ENCODE peak calls at places on chromosomes 3 and 15, in ten cellular contexts. One of them, this sample, is unnamed.

GRCh38 chr3:66817946-66818557 is 180.1 kb upstream of the KBTBD8 start:
- DNase-seq in cardiac fibroblast: no peak
- DNase-seq in amygdala: no peak
- DNase-seq in RWPE1: no peak
- DNase-seq in stimulated activated CD4-positive, alpha-beta T cell treated with anti-CD3 and anti-CD28 coated beads, Interleukin-4, amount 100 ng/mL, for 1 hour: no peak
- DNase-seq in heart left ventricle: no peak
- DNase-seq in T-helper 2 cell: peak
- DNase-seq in AG08396: no peak
- DNase-seq in right cardiac atrium: no peak
- DNase-seq in NCI-H1417: no peak
- DNase-seq in this sample: no peak

GRCh38 chr3:38519000-38519399 is 22.9 kb downstream of the EXOG start:
- DNase-seq in AG08396: no peak
- DNase-seq in NCI-H1417: no peak
- DNase-seq in right cardiac atrium: no peak
- DNase-seq in cardiac fibroblast: no peak
- DNase-seq in amygdala: no peak
- DNase-seq in stimulated activated CD4-positive, alpha-beta T cell treated with anti-CD3 and anti-CD28 coated beads, Interleukin-4, amount 100 ng/mL, for 1 hour: no peak
- DNase-seq in heart left ventricle: no peak
- DNase-seq in T-helper 2 cell: no peak
- DNase-seq in RWPE1: no peak
- DNase-seq in this sample: no peak

GRCh38 chr15:24856397-24857093 is 98.2 kb upstream of the SNRPN start:
- DNase-seq in amygdala: no peak
- DNase-seq in T-helper 2 cell: no peak
- DNase-seq in RWPE1: no peak
- DNase-seq in cardiac fibroblast: no peak
- DNase-seq in right cardiac atrium: peak
- DNase-seq in stimulated activated CD4-positive, alpha-beta T cell treated with anti-CD3 and anti-CD28 coated beads, Interleukin-4, amount 100 ng/mL, for 1 hour: no peak
- DNase-seq in heart left ventricle: peak
- DNase-seq in AG08396: peak
- DNase-seq in NCI-H1417: no peak
- DNase-seq in this sample: peak

GRCh38 chr3:188170461-188171459 is 16.8 kb downstream of the LPP start:
- DNase-seq in cardiac fibroblast: no peak
- DNase-seq in AG08396: no peak
- DNase-seq in RWPE1: peak
- DNase-seq in NCI-H1417: no peak
- DNase-seq in right cardiac atrium: no peak
- DNase-seq in T-helper 2 cell: peak
- DNase-seq in heart left ventricle: no peak
- DNase-seq in stimulated activated CD4-positive, alpha-beta T cell treated with anti-CD3 and anti-CD28 coated beads, Interleukin-4, amount 100 ng/mL, for 1 hour: peak
- DNase-seq in amygdala: no peak
- DNase-seq in this sample: no peak

GRCh38 chr15:64911317-64912186 is at the start of gene ANKDD1A:
- DNase-seq in AG08396: peak
- DNase-seq in amygdala: peak
- DNase-seq in T-helper 2 cell: peak
- DNase-seq in stimulated activated CD4-positive, alpha-beta T cell treated with anti-CD3 and anti-CD28 coated beads, Interleukin-4, amount 100 ng/mL, for 1 hour: peak
- DNase-seq in NCI-H1417: peak
- DNase-seq in heart left ventricle: peak
- DNase-seq in right cardiac atrium: peak
- DNase-seq in cardiac fibroblast: peak
- DNase-seq in RWPE1: peak
- DNase-seq in this sample: peak

GRCh38 chr15:68307131-68307928 is 29.8 kb downstream of the FEM1B start:
- DNase-seq in AG08396: no peak
- DNase-seq in stimulated activated CD4-positive, alpha-beta T cell treated with anti-CD3 and anti-CD28 coated beads, Interleukin-4, amount 100 ng/mL, for 1 hour: no peak
- DNase-seq in amygdala: no peak
- DNase-seq in heart left ventricle: no peak
- DNase-seq in RWPE1: no peak
- DNase-seq in NCI-H1417: no peak
- DNase-seq in right cardiac atrium: no peak
- DNase-seq in cardiac fibroblast: no peak
- DNase-seq in T-helper 2 cell: no peak
- DNase-seq in this sample: no peak

GRCh38 chr15:75718326-75718725 is 5.7 kb upstream of the CSPG4 start:
- DNase-seq in AG08396: peak
- DNase-seq in stimulated activated CD4-positive, alpha-beta T cell treated with anti-CD3 and anti-CD28 coated beads, Interleukin-4, amount 100 ng/mL, for 1 hour: no peak
- DNase-seq in RWPE1: no peak
- DNase-seq in heart left ventricle: no peak
- DNase-seq in T-helper 2 cell: no peak
- DNase-seq in right cardiac atrium: peak
- DNase-seq in amygdala: no peak
- DNase-seq in NCI-H1417: no peak
- DNase-seq in cardiac fibroblast: peak
- DNase-seq in this sample: peak

GRCh38 chr3:37765591-37766219 is 96.0 kb upstream of the CTDSPL start:
- DNase-seq in T-helper 2 cell: no peak
- DNase-seq in amygdala: no peak
- DNase-seq in NCI-H1417: no peak
- DNase-seq in heart left ventricle: peak
- DNase-seq in cardiac fibroblast: no peak
- DNase-seq in stimulated activated CD4-positive, alpha-beta T cell treated with anti-CD3 and anti-CD28 coated beads, Interleukin-4, amount 100 ng/mL, for 1 hour: no peak
- DNase-seq in RWPE1: no peak
- DNase-seq in AG08396: no peak
- DNase-seq in right cardiac atrium: peak
- DNase-seq in this sample: peak

GRCh38 chr3:126132751-126133511 is 47.5 kb downstream of the ALDH1L1 start:
- DNase-seq in RWPE1: no peak
- DNase-seq in right cardiac atrium: peak
- DNase-seq in cardiac fibroblast: peak
- DNase-seq in AG08396: no peak
- DNase-seq in stimulated activated CD4-positive, alpha-beta T cell treated with anti-CD3 and anti-CD28 coated beads, Interleukin-4, amount 100 ng/mL, for 1 hour: no peak
- DNase-seq in heart left ventricle: no peak
- DNase-seq in T-helper 2 cell: no peak
- DNase-seq in NCI-H1417: no peak
- DNase-seq in amygdala: no peak
- DNase-seq in this sample: no peak

GRCh38 chr15:75637245-75638009 is 2.6 kb downstream of the IMP3 start:
- DNase-seq in RWPE1: no peak
- DNase-seq in NCI-H1417: no peak
- DNase-seq in T-helper 2 cell: no peak
- DNase-seq in right cardiac atrium: no peak
- DNase-seq in amygdala: no peak
- DNase-seq in stimulated activated CD4-positive, alpha-beta T cell treated with anti-CD3 and anti-CD28 coated beads, Interleukin-4, amount 100 ng/mL, for 1 hour: no peak
- DNase-seq in cardiac fibroblast: no peak
- DNase-seq in AG08396: no peak
- DNase-seq in heart left ventricle: no peak
- DNase-seq in this sample: no peak

GRCh38 chr3:136708339-136708985 is 43.7 kb downstream of the STAG1 start:
- DNase-seq in heart left ventricle: no peak
- DNase-seq in NCI-H1417: no peak
- DNase-seq in T-helper 2 cell: no peak
- DNase-seq in right cardiac atrium: no peak
- DNase-seq in cardiac fibroblast: peak
- DNase-seq in RWPE1: no peak
- DNase-seq in stimulated activated CD4-positive, alpha-beta T cell treated with anti-CD3 and anti-CD28 coated beads, Interleukin-4, amount 100 ng/mL, for 1 hour: no peak
- DNase-seq in AG08396: no peak
- DNase-seq in amygdala: no peak
- DNase-seq in this sample: no peak

GRCh38 chr3:188772886-188773285 is 398.9 kb upstream of the TPRG1 start:
- DNase-seq in cardiac fibroblast: peak
- DNase-seq in NCI-H1417: no peak
- DNase-seq in right cardiac atrium: no peak
- DNase-seq in RWPE1: no peak
- DNase-seq in T-helper 2 cell: no peak
- DNase-seq in heart left ventricle: no peak
- DNase-seq in stimulated activated CD4-positive, alpha-beta T cell treated with anti-CD3 and anti-CD28 coated beads, Interleukin-4, amount 100 ng/mL, for 1 hour: no peak
- DNase-seq in AG08396: peak
- DNase-seq in amygdala: no peak
- DNase-seq in this sample: no peak

GRCh38 chr3:154181127-154181691 is 60.0 kb downstream of the ARHGEF26 start:
- DNase-seq in T-helper 2 cell: no peak
- DNase-seq in cardiac fibroblast: no peak
- DNase-seq in RWPE1: peak
- DNase-seq in amygdala: no peak
- DNase-seq in NCI-H1417: peak
- DNase-seq in right cardiac atrium: no peak
- DNase-seq in AG08396: no peak
- DNase-seq in stimulated activated CD4-positive, alpha-beta T cell treated with anti-CD3 and anti-CD28 coated beads, Interleukin-4, amount 100 ng/mL, for 1 hour: no peak
- DNase-seq in heart left ventricle: no peak
- DNase-seq in this sample: no peak

GRCh38 chr15:25572201-25572600 is 133.4 kb upstream of the UBE3A start:
- DNase-seq in heart left ventricle: no peak
- DNase-seq in T-helper 2 cell: no peak
- DNase-seq in AG08396: no peak
- DNase-seq in right cardiac atrium: no peak
- DNase-seq in amygdala: no peak
- DNase-seq in RWPE1: no peak
- DNase-seq in cardiac fibroblast: no peak
- DNase-seq in NCI-H1417: no peak
- DNase-seq in stimulated activated CD4-positive, alpha-beta T cell treated with anti-CD3 and anti-CD28 coated beads, Interleukin-4, amount 100 ng/mL, for 1 hour: no peak
- DNase-seq in this sample: no peak

GRCh38 chr15:100560323-100560722 is 31.6 kb upstream of the CERS3 start:
- DNase-seq in amygdala: no peak
- DNase-seq in AG08396: no peak
- DNase-seq in right cardiac atrium: no peak
- DNase-seq in T-helper 2 cell: no peak
- DNase-seq in NCI-H1417: no peak
- DNase-seq in stimulated activated CD4-positive, alpha-beta T cell treated with anti-CD3 and anti-CD28 coated beads, Interleukin-4, amount 100 ng/mL, for 1 hour: no peak
- DNase-seq in heart left ventricle: no peak
- DNase-seq in cardiac fibroblast: no peak
- DNase-seq in RWPE1: no peak
- DNase-seq in this sample: no peak

GRCh38 chr3:167862104-167862785 is 126.7 kb downstream of the SERPINI1 start:
- DNase-seq in right cardiac atrium: no peak
- DNase-seq in amygdala: no peak
- DNase-seq in cardiac fibroblast: peak
- DNase-seq in stimulated activated CD4-positive, alpha-beta T cell treated with anti-CD3 and anti-CD28 coated beads, Interleukin-4, amount 100 ng/mL, for 1 hour: no peak
- DNase-seq in RWPE1: no peak
- DNase-seq in NCI-H1417: no peak
- DNase-seq in AG08396: no peak
- DNase-seq in heart left ventricle: no peak
- DNase-seq in T-helper 2 cell: no peak
- DNase-seq in this sample: no peak